ENCODE peak calls at places on chromosomes 5 and 9, in seven cellular contexts. One of them, this sample, is unnamed.

GRCh38 chr9:116395409-116396037 is 241.9 kb downstream of the PAPPA start:
- DNase-seq in IMR-90: no peak
- DNase-seq in H1: no peak
- DNase-seq in mesenchymal stem cell: no peak
- DNase-seq in H9: no peak
- DNase-seq in trophoblast cell: peak; percentile 36
- DNase-seq in mesendoderm: peak; percentile 57
- DNase-seq in this sample: no peak

GRCh38 chr5:43191740-43192557 is at the start of gene NIM1K:
- DNase-seq in trophoblast cell: peak; percentile 58
- DNase-seq in H1: peak; percentile 84
- DNase-seq in mesenchymal stem cell: peak; percentile 71
- DNase-seq in H9: peak; percentile 70
- DNase-seq in IMR-90: peak; percentile 27
- DNase-seq in mesendoderm: peak; percentile 46
- DNase-seq in this sample: peak; percentile 65

GRCh38 chr9:99680191-99680590 is 141.5 kb upstream of the NR4A3 start:
- DNase-seq in H9: no peak
- DNase-seq in mesenchymal stem cell: peak; percentile 71
- DNase-seq in trophoblast cell: no peak
- DNase-seq in mesendoderm: no peak
- DNase-seq in H1: no peak
- DNase-seq in IMR-90: peak; percentile 75
- DNase-seq in this sample: no peak

GRCh38 chr9:8140557-8140956 is 341.0 kb upstream of the DMAC1 start:
- DNase-seq in H1: no peak
- DNase-seq in trophoblast cell: no peak
- DNase-seq in mesenchymal stem cell: no peak
- DNase-seq in H9: no peak
- DNase-seq in mesendoderm: peak; percentile 36
- DNase-seq in IMR-90: no peak
- DNase-seq in this sample: no peak

GRCh38 chr5:31811210-31811609 is 172.3 kb downstream of the PDZD2 start:
- DNase-seq in IMR-90: peak; percentile 93
- DNase-seq in trophoblast cell: peak; percentile 94
- DNase-seq in H1: no peak
- DNase-seq in mesenchymal stem cell: peak; percentile 89
- DNase-seq in H9: no peak
- DNase-seq in mesendoderm: peak; percentile 65
- DNase-seq in this sample: no peak

GRCh38 chr5:80407735-80408474 is at the start of gene ZFYVE16:
- DNase-seq in mesenchymal stem cell: peak; percentile 98
- DNase-seq in H1: peak; percentile 99
- DNase-seq in mesendoderm: peak; percentile 98
- DNase-seq in H9: peak; percentile 97
- DNase-seq in IMR-90: peak; percentile 96
- DNase-seq in trophoblast cell: peak; percentile 100
- DNase-seq in this sample: peak; percentile 96

GRCh38 chr5:111719773-111720172 is 37.2 kb downstream of the NREP start:
- DNase-seq in IMR-90: no peak
- DNase-seq in H1: no peak
- DNase-seq in trophoblast cell: no peak
- DNase-seq in H9: no peak
- DNase-seq in mesenchymal stem cell: no peak
- DNase-seq in mesendoderm: no peak
- DNase-seq in this sample: no peak

GRCh38 chr9:138104251-138105122 is 226.9 kb downstream of the CACNA1B start:
- DNase-seq in IMR-90: no peak
- DNase-seq in H1: no peak
- DNase-seq in trophoblast cell: no peak
- DNase-seq in mesenchymal stem cell: no peak
- DNase-seq in H9: peak; percentile 24
- DNase-seq in mesendoderm: no peak
- DNase-seq in this sample: no peak

GRCh38 chr9:77833686-77834429 is 185.7 kb upstream of the GNA14 start:
- DNase-seq in H9: no peak
- DNase-seq in IMR-90: no peak
- DNase-seq in mesendoderm: no peak
- DNase-seq in mesenchymal stem cell: no peak
- DNase-seq in H1: no peak
- DNase-seq in trophoblast cell: no peak
- DNase-seq in this sample: no peak

GRCh38 chr9:88809371-88809770 is 181.9 kb upstream of the S1PR3 start:
- DNase-seq in mesendoderm: no peak
- DNase-seq in IMR-90: peak; percentile 24
- DNase-seq in H1: no peak
- DNase-seq in H9: no peak
- DNase-seq in trophoblast cell: no peak
- DNase-seq in mesenchymal stem cell: peak; percentile 29
- DNase-seq in this sample: no peak

GRCh38 chr5:91369480-91369879 is 13.6 kb downstream of the ARRDC3 start:
- DNase-seq in H1: no peak
- DNase-seq in mesendoderm: no peak
- DNase-seq in IMR-90: no peak
- DNase-seq in trophoblast cell: no peak
- DNase-seq in H9: no peak
- DNase-seq in mesenchymal stem cell: no peak
- DNase-seq in this sample: no peak

GRCh38 chr5:126354012-126354856 is 69.0 kb upstream of the GRAMD2B start:
- DNase-seq in IMR-90: peak; percentile 98
- DNase-seq in mesendoderm: peak; percentile 47
- DNase-seq in trophoblast cell: peak; percentile 81
- DNase-seq in H9: no peak
- DNase-seq in H1: no peak
- DNase-seq in mesenchymal stem cell: peak; percentile 96
- DNase-seq in this sample: no peak

GRCh38 chr9:82891321-82891720 is 171.6 kb downstream of the RASEF start:
- DNase-seq in IMR-90: no peak
- DNase-seq in mesendoderm: peak; percentile 32
- DNase-seq in mesenchymal stem cell: no peak
- DNase-seq in H9: no peak
- DNase-seq in H1: no peak
- DNase-seq in trophoblast cell: no peak
- DNase-seq in this sample: no peak

GRCh38 chr9:130069048-130069447 is 15.3 kb downstream of the GPR107 start:
- DNase-seq in H9: no peak
- DNase-seq in mesendoderm: no peak
- DNase-seq in trophoblast cell: no peak
- DNase-seq in IMR-90: no peak
- DNase-seq in H1: no peak
- DNase-seq in mesenchymal stem cell: peak; percentile 49
- DNase-seq in this sample: no peak

GRCh38 chr9:81552571-81552970 is 136.8 kb downstream of the TLE1 start:
- DNase-seq in mesendoderm: no peak
- DNase-seq in IMR-90: no peak
- DNase-seq in trophoblast cell: no peak
- DNase-seq in mesenchymal stem cell: no peak
- DNase-seq in H1: no peak
- DNase-seq in H9: no peak
- DNase-seq in this sample: no peak

GRCh38 chr5:67015577-67016290 is 180.9 kb downstream of the CD180 start:
- DNase-seq in trophoblast cell: no peak
- DNase-seq in mesenchymal stem cell: peak; percentile 48
- DNase-seq in H1: no peak
- DNase-seq in mesendoderm: peak; percentile 38
- DNase-seq in H9: no peak
- DNase-seq in IMR-90: peak; percentile 86
- DNase-seq in this sample: no peak

GRCh38 chr5:110665184-110665726 is 61.2 kb downstream of the TMEM232 start:
- DNase-seq in H1: no peak
- DNase-seq in H9: no peak
- DNase-seq in IMR-90: no peak
- DNase-seq in trophoblast cell: no peak
- DNase-seq in mesendoderm: peak; percentile 48
- DNase-seq in mesenchymal stem cell: no peak
- DNase-seq in this sample: no peak

GRCh38 chr5:172841-173251 is 18.4 kb upstream of the LRRC14B start:
- DNase-seq in IMR-90: no peak
- DNase-seq in mesenchymal stem cell: no peak
- DNase-seq in H1: no peak
- DNase-seq in trophoblast cell: peak; percentile 26
- DNase-seq in mesendoderm: no peak
- DNase-seq in H9: no peak
- DNase-seq in this sample: no peak

GRCh38 chr5:137481596-137481995 is 17.5 kb downstream of the SPOCK1 start:
- DNase-seq in mesenchymal stem cell: no peak
- DNase-seq in H1: no peak
- DNase-seq in mesendoderm: no peak
- DNase-seq in trophoblast cell: no peak
- DNase-seq in IMR-90: no peak
- DNase-seq in H9: no peak
- DNase-seq in this sample: no peak

GRCh38 chr9:122941560-122942234 is 877 bp downstream of the RABGAP1 start:
- DNase-seq in mesendoderm: peak; percentile 67
- DNase-seq in H9: no peak
- DNase-seq in IMR-90: peak; percentile 76
- DNase-seq in H1: no peak
- DNase-seq in mesenchymal stem cell: peak; percentile 84
- DNase-seq in trophoblast cell: peak; percentile 45
- DNase-seq in this sample: no peak

GRCh38 chr5:62722360-62722759 is 143.7 kb downstream of the LRRC70 start:
- DNase-seq in mesenchymal stem cell: no peak
- DNase-seq in trophoblast cell: peak; percentile 27
- DNase-seq in IMR-90: no peak
- DNase-seq in mesendoderm: peak; percentile 32
- DNase-seq in H9: peak; percentile 32
- DNase-seq in H1: no peak
- DNase-seq in this sample: no peak

GRCh38 chr5:62729662-62730061 is 151.0 kb downstream of the LRRC70 start:
- DNase-seq in H1: no peak
- DNase-seq in mesenchymal stem cell: no peak
- DNase-seq in trophoblast cell: no peak
- DNase-seq in H9: no peak
- DNase-seq in mesendoderm: no peak
- DNase-seq in IMR-90: no peak
- DNase-seq in this sample: no peak

GRCh38 chr5:62732677-62733121 is 154.1 kb downstream of the LRRC70 start:
- DNase-seq in H9: no peak
- DNase-seq in mesendoderm: no peak
- DNase-seq in trophoblast cell: peak; percentile 10
- DNase-seq in IMR-90: peak; percentile 1
- DNase-seq in H1: no peak
- DNase-seq in mesenchymal stem cell: peak; percentile 6
- DNase-seq in this sample: no peak

GRCh38 chr5:62731011-62731410 is 152.4 kb downstream of the LRRC70 start:
- DNase-seq in H1: no peak
- DNase-seq in mesenchymal stem cell: no peak
- DNase-seq in H9: no peak
- DNase-seq in IMR-90: no peak
- DNase-seq in mesendoderm: no peak
- DNase-seq in trophoblast cell: no peak
- DNase-seq in this sample: no peak

DNA sequence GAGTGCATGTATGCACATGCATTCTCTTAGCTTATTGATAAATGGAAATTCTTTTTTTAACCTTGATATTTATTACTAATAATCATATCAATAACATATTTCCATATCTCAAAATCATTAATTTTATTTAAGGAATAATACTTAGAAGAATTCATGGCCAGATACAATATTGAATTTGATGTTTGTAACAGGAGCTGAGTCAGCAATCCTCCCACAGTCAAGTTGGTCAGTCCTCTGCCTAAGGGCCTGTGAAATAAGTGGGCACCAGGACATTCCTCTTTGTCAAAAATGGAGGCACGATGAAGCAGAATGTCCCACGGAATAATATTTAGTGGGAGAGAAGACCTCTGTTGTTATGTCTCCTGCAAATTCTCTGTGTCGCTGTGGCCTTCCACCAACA is 148.6 kb downstream of the LRRC70 start:
- DNase-seq in mesenchymal stem cell: no peak
- DNase-seq in mesendoderm: no peak
- DNase-seq in H1: no peak
- DNase-seq in H9: no peak
- DNase-seq in IMR-90: no peak
- DNase-seq in trophoblast cell: no peak
- DNase-seq in this sample: no peak
- H2BK5ac ChIP-seq in mesenchymal stem cell: no peak overlapping the region
- H2BK5ac ChIP-seq in mesendoderm: no peak overlapping the region
- H2BK5ac ChIP-seq in H1: no peak overlapping the region
- H2BK5ac ChIP-seq in H9: no peak overlapping the region
- H2BK5ac ChIP-seq in IMR-90: no peak overlapping the region
- H2BK5ac ChIP-seq in trophoblast cell: no peak overlapping the region
- H2BK5ac ChIP-seq in this sample: no peak overlapping the region

GRCh38 chr5:100726116-100726515 is 177.0 kb downstream of the ST8SIA4 start:
- DNase-seq in IMR-90: no peak
- DNase-seq in H9: no peak
- DNase-seq in H1: no peak
- DNase-seq in trophoblast cell: no peak
- DNase-seq in mesendoderm: no peak
- DNase-seq in mesenchymal stem cell: no peak
- DNase-seq in this sample: no peak

DNA sequence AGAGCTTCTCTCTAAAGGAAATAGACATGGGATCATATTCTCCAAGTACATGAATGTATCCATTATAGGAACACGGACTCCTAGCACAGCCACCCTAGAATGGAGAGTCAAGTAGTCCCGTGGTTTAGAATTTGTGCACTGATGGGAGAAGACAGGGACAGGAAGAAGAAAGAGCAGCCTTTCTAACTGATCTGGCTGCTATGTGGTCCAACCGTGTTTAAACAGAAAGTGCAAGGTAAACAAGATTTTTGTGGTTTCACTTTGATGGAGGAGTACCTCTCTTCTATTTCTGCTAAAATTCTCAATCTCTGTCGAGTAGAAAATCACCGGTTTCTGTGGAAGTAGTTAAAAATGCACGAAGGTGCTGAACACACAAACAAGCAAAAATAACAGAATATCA is 171.3 kb downstream of the ST8SIA4 start:
- DNase-seq in H9: no peak
- DNase-seq in mesenchymal stem cell: peak; percentile 2
- DNase-seq in mesendoderm: no peak
- DNase-seq in trophoblast cell: no peak
- DNase-seq in IMR-90: no peak
- DNase-seq in H1: no peak
- DNase-seq in this sample: no peak
- H2BK5ac ChIP-seq in H9: no peak overlapping the region
- H2BK5ac ChIP-seq in mesenchymal stem cell: no peak overlapping the region
- H2BK5ac ChIP-seq in mesendoderm: no peak overlapping the region
- H2BK5ac ChIP-seq in trophoblast cell: no peak overlapping the region
- H2BK5ac ChIP-seq in IMR-90: no peak overlapping the region
- H2BK5ac ChIP-seq in H1: no peak overlapping the region
- H2BK5ac ChIP-seq in this sample: no peak overlapping the region

GRCh38 chr5:170228756-170229459 is 3.9 kb upstream of the C5orf58 start:
- DNase-seq in IMR-90: no peak
- DNase-seq in trophoblast cell: no peak
- DNase-seq in H1: no peak
- DNase-seq in mesenchymal stem cell: no peak
- DNase-seq in mesendoderm: no peak
- DNase-seq in H9: no peak
- DNase-seq in this sample: no peak
- H2BK5ac ChIP-seq in IMR-90: no peak overlapping the region
- H2BK5ac ChIP-seq in trophoblast cell: no peak overlapping the region
- H2BK5ac ChIP-seq in H1: no peak overlapping the region
- H2BK5ac ChIP-seq in mesenchymal stem cell: no peak overlapping the region
- H2BK5ac ChIP-seq in mesendoderm: no peak overlapping the region
- H2BK5ac ChIP-seq in H9: no peak overlapping the region
- H2BK5ac ChIP-seq in this sample: no peak overlapping the region

DNA sequence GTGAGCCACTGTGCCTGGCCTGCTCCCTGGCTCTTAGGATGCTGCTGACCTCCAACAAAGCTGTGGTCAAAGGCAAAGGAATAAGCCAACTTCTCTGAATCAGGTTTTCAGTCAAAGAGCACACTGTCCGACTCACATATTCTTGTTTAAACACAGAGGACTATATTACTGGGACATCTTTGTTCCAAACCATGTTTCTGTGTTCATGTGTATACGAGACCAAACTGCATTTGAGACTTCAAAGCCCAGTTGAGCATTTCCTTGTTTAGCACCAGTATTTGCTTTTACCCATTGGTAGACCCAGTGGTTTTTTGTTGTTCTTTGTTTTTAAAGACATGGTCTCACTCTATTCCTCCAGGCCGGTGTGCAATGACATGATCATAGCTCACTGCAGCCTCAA is 100.2 kb downstream of the SCAI start:
- DNase-seq in mesenchymal stem cell: no peak
- DNase-seq in H1: no peak
- DNase-seq in mesendoderm: no peak
- DNase-seq in H9: no peak
- DNase-seq in trophoblast cell: no peak
- DNase-seq in IMR-90: no peak
- DNase-seq in this sample: no peak
- H2BK5ac ChIP-seq in mesenchymal stem cell: no peak overlapping the region
- H2BK5ac ChIP-seq in H1: no peak overlapping the region
- H2BK5ac ChIP-seq in mesendoderm: no peak overlapping the region
- H2BK5ac ChIP-seq in H9: no peak overlapping the region
- H2BK5ac ChIP-seq in trophoblast cell: no peak overlapping the region
- H2BK5ac ChIP-seq in IMR-90: no peak overlapping the region
- H2BK5ac ChIP-seq in this sample: no peak overlapping the region